ENCODE peak calls at places on chromosomes 7 and 10, in six cellular contexts. D, G, F, N, J and P are unnamed samples. For H3K27me3, the result is how much of the 10 kb centered on the place peaks cover.

GRCh38 chr10:130191380-130191779 is 55.2 kb downstream of the GLRX3 start:
- DNase-seq in D (no peak), G (no peak), F (no peak), N (no peak), J (no peak), P (no peak)

GRCh38 chr7:38330861-38331709 is 57.6 kb upstream of the TARP start:
- DNase-seq in D (no peak), G (no peak), F (no peak), N (no peak), J (no peak), P (no peak)

GRCh38 chr10:10786334-10787090 is 231.2 kb upstream of the CELF2 start:
- DNase-seq in D (no peak), G (peak), F (no peak), N (no peak), J (no peak), P (no peak)

GRCh38 chr7:4738711-4739527 is 36.5 kb upstream of the AP5Z1 start:
- DNase-seq in D (peak), G (peak), F (no peak), N (no peak), J (no peak), P (no peak)

GRCh38 chr10:3806603-3807002 is 21.6 kb upstream of the KLF6 start:
- DNase-seq in D (peak), G (peak), F (no peak), N (peak), J (peak), P (no peak)

GRCh38 chr10:71740069-71740468 is 20.5 kb upstream of the C10orf105 start:
- DNase-seq in D (peak), G (peak), F (no peak), N (peak), J (no peak), P (no peak)

GRCh38 chr10:130512936-130513335 is 376.7 kb downstream of the GLRX3 start:
- DNase-seq in D (no peak), G (no peak), F (no peak), N (no peak), J (no peak), P (no peak)

GRCh38 chr7:51075681-51076580 is 240.7 kb downstream of the COBL start:
- DNase-seq in D (peak), G (no peak), F (no peak), N (no peak), J (no peak), P (no peak)

GRCh38 chr10:10508241-10508640 is 509.4 kb upstream of the CELF2 start:
- DNase-seq in D (no peak), G (no peak), F (no peak), N (no peak), J (no peak), P (no peak)

GRCh38 chr7:70035509-70035908 is 437.2 kb downstream of the AUTS2 start:
- DNase-seq in D (no peak), G (peak), F (no peak), N (no peak), J (no peak), P (no peak)

GRCh38 chr7:81175291-81175942 is 256.6 kb upstream of the SEMA3C start:
- DNase-seq in D (no peak), G (no peak), F (no peak), N (no peak), J (no peak), P (no peak)

GRCh38 chr7:16189026-16189715 is 232.2 kb downstream of the CRPPA start:
- DNase-seq in D (no peak), G (peak), F (no peak), N (no peak), J (no peak), P (no peak)

GRCh38 chr10:19745672-19746071 is 70.6 kb upstream of the PLXDC2 start:
- DNase-seq in D (no peak), G (no peak), F (no peak), N (no peak), J (no peak), P (no peak)

GRCh38 chr10:24887855-24888231 is 64.6 kb downstream of the PRTFDC1 start:
- DNase-seq in D (no peak), G (no peak), F (no peak), N (no peak), J (no peak), P (no peak)

GRCh38 chr7:11228515-11228914 is 254.8 kb downstream of the PHF14 start:
- DNase-seq in D (peak), G (peak), F (no peak), N (peak), J (no peak), P (no peak)

GRCh38 chr10:6721480-6721879 is 141.4 kb upstream of the PRKCQ start:
- DNase-seq in D (peak), G (peak), F (no peak), N (peak), J (no peak), P (peak)

GRCh38 chr10:61612009-61612408 is 50.7 kb upstream of the CABCOCO1 start:
- DNase-seq in D (peak), G (no peak), F (no peak), N (no peak), J (no peak), P (no peak)

GRCh38 chr7:130135208-130136205 is 65.2 kb downstream of the KLHDC10 start:
- DNase-seq in D (no peak), G (no peak), F (no peak), N (no peak), J (no peak), P (no peak)

GRCh38 chr7:92835140-92835850 is 1.1 kb downstream of the CDK6 start:
- DNase-seq in D (peak), G (peak), F (no peak), N (peak), J (peak), P (no peak)

GRCh38 chr10:86058964-86059363 is 307.6 kb downstream of the GRID1 start:
- DNase-seq in D (no peak), G (no peak), F (no peak), N (no peak), J (no peak), P (no peak)

GRCh38 chr10:104639595-104640338 is 1.3 kb upstream of the SORCS3 start:
- DNase-seq in D (no peak), G (no peak), F (no peak), N (no peak), J (no peak), P (no peak)

GRCh38 chr7:42914009-42914725 is 2.3 kb upstream of the C7orf25 start:
- DNase-seq in D (no peak), G (peak), F (no peak), N (no peak), J (no peak), P (peak)

GRCh38 chr10:96767611-96768010 is 47.3 kb upstream of the PIK3AP1 start:
- DNase-seq in D (no peak), G (no peak), F (no peak), N (no peak), J (no peak), P (no peak)

GRCh38 chr7:92244803-92245486 is 769 bp downstream of the KRIT1 start:
- DNase-seq in D (no peak), G (peak), F (no peak), N (no peak), J (no peak), P (no peak)

GRCh38 chr7:22442187-22442886 is 57.7 kb downstream of the STEAP1B start:
- DNase-seq in D (peak), G (no peak), F (no peak), N (no peak), J (no peak), P (no peak)

GRCh38 chr10:49579621-49580020 is 30.5 kb upstream of the SLC18A3 start:
- DNase-seq in D (no peak), G (no peak), F (no peak), N (no peak), J (no peak), P (peak)

GRCh38 chr10:107978455-107978854 is 813.9 kb upstream of the SORCS1 start:
- DNase-seq in D (no peak), G (no peak), F (no peak), N (no peak), J (no peak), P (no peak)

GRCh38 chr7:41247128-41247865 is 455.6 kb downstream of the INHBA start:
- DNase-seq in D (no peak), G (peak), F (no peak), N (no peak), J (no peak), P (no peak)

GRCh38 chr7:50648076-50648475 is 82.9 kb upstream of the DDC start:
- DNase-seq in D (no peak), G (no peak), F (no peak), N (no peak), J (no peak), P (no peak)

GRCh38 chr7:45980973-45981372 is 59.9 kb upstream of the IGFBP3 start:
- DNase-seq in D (no peak), G (no peak), F (no peak), N (peak), J (no peak), P (no peak)

GRCh38 chr10:68869623-68870022 is 31.5 kb upstream of the DDX50 start:
- DNase-seq in D (no peak), G (peak), F (no peak), N (no peak), J (no peak), P (no peak)

GRCh38 chr7:116354546-116355422 is 144.4 kb downstream of the TES start:
- DNase-seq in D (peak), G (peak), F (no peak), N (peak), J (no peak), P (peak)

GRCh38 chr10:117163954-117164292 is 25.9 kb upstream of the VAX1 start:
- DNase-seq in D (no peak), G (no peak), F (no peak), N (no peak), J (no peak), P (no peak)
- H3K4me3 ChIP-seq in D (no peak), G (no peak), F (no peak), N (no peak), J (no peak), P (no peak)

DNA sequence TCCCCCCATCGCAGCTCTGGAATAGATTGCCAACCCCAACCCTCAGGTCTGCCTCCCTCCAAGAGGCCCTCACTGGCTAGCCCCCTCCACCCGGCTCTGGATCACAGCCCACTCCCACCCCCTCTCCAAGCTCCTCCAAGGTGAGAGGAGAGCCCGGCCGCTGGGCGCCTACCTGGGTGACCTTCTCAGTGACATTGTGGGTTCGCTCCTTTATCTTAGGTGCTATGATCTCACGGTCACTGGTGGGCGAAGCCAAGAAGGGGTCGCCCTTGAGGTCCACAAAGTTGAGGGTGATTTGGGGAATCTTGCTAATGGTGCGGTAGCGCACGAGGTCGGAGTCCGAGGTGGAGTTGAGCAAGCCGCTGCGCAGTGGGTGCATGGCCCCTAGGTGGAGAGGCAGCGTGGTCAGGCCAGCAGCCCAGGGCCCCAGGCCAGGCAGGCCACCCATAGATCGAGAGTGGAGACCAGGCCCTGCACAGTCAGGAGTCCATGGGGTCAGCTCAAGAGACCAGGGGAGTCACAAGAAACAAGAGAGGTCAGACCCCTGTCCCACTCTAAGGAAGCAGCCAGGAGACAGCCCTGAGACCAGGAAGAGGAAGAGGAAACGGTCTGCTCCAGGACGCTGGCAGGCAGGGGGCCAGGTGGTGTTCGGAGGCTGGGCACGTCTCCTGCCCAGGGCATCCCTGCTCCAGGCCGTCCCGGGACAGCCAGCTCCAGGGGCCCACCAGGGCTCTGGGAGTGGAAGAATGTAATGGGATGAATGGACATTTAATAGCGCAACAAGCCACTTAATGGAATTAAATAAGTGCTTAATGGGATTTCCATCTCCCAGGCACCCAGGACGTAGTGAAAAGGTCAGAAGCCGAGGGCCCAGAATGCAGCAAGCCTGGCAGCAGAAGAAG is 20.8 kb downstream of the KCNH2 start:
- DNase-seq in D (no peak), G (no peak), F (no peak), N (no peak), J (no peak), P (no peak)
- H3K27me3 ChIP-seq in D (under half), G (under half), F (under half), N (under half), J (under half), P (under half)

GRCh38 chr10:33559105-33559504 is 224.6 kb upstream of the NRP1 start:
- DNase-seq in D (no peak), G (peak), F (no peak), N (no peak), J (no peak), P (peak)
- TF ChIP-seq CTCF in D (no peak), G (peak), F (no peak), N (no peak), J (no peak), P (peak)

GRCh38 chr10:87918254-87918859 is 54.9 kb downstream of the PTEN start:
- DNase-seq in D (no peak), G (no peak), F (no peak), N (no peak), J (no peak), P (no peak)

GRCh38 chr10:87920538-87920937 is 57.1 kb downstream of the PTEN start:
- DNase-seq in D (no peak), G (no peak), F (no peak), N (no peak), J (no peak), P (no peak)

GRCh38 chr10:87925570-87925969 is 62.1 kb downstream of the PTEN start:
- DNase-seq in D (no peak), G (peak), F (no peak), N (no peak), J (no peak), P (no peak)

GRCh38 chr10:87923233-87923632 is 59.8 kb downstream of the PTEN start:
- DNase-seq in D (no peak), G (no peak), F (no peak), N (no peak), J (no peak), P (no peak)

DNA sequence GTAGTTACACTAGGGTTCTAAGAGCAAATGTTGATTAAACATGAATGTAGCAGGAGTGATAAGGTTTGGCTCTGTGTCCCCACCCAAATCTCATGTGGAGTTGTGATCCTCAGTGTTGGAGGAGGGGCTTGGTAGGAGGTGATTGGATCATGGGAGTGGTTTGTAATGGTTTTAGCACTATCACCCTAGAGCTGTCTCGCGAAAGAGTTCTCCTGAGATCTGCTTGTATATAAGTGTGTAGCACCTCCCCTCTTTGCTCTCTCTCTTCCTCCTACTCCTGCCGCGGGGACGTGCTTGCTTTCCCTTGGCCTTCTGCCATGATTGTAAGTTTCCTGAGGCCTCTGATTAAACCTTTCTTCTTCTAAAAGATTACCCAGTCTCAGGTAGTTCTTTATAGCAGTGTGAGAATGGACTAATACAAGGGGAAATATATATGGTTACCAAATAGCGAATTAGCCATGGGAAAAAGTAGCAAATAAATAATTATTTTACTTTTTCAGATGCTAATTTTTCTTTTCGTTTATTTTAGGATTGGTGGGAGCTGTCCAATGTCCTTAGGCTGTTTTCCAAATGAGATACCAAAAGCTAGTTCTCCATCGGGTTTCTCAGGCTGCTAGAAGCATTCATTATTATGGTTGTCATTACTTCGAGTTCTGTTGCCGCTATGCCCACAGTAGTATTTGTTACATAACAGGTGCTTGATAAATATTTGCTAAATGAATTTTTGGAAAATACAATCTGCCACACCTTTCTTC is 58.7 kb downstream of the PTEN start:
- DNase-seq in D (no peak), G (peak), F (no peak), N (no peak), J (no peak), P (no peak)
- H3K4me3 ChIP-seq in D (no peak), G (no peak), F (no peak), N (no peak), J (no peak), P (no peak)